ENCODE peak calls at places on chromosome 12, in four cellular contexts. One of them, this sample, is unnamed.

GRCh38 chr12:30796508-30796780 is 41.7 kb upstream of the CAPRIN2 start:
- DNase-seq in GM06990: no peak
- DNase-seq in Calu3: peak; percentile 42
- DNase-seq in endodermal cell: no peak
- DNase-seq in this sample: no peak

GRCh38 chr12:88570103-88570502 is 10.2 kb downstream of the KITLG start:
- DNase-seq in GM06990: no peak
- DNase-seq in Calu3: no peak
- DNase-seq in endodermal cell: peak; percentile 63
- DNase-seq in this sample: no peak

GRCh38 chr12:111685322-111685810 is 390 bp downstream of the BRAP start:
- DNase-seq in GM06990: no peak
- DNase-seq in Calu3: no peak
- DNase-seq in endodermal cell: no peak
- DNase-seq in this sample: peak; percentile 34

GRCh38 chr12:685388-685787 is 22.1 kb upstream of the NINJ2 start:
- DNase-seq in GM06990: peak; percentile 69
- DNase-seq in Calu3: no peak
- DNase-seq in endodermal cell: no peak
- DNase-seq in this sample: peak; percentile 66

GRCh38 chr12:4273651-4274395 is at the start of gene CCND2:
- DNase-seq in GM06990: peak; percentile 79
- DNase-seq in Calu3: peak; percentile 27
- DNase-seq in endodermal cell: peak; percentile 95
- DNase-seq in this sample: peak; percentile 87

GRCh38 chr12:49647280-49647679 is 23.9 kb downstream of the PRPF40B start:
- DNase-seq in GM06990: no peak
- DNase-seq in Calu3: no peak
- DNase-seq in endodermal cell: no peak
- DNase-seq in this sample: no peak

GRCh38 chr12:24530689-24531088 is 418.2 kb downstream of the BCAT1 start:
- DNase-seq in GM06990: no peak
- DNase-seq in Calu3: no peak
- DNase-seq in endodermal cell: no peak
- DNase-seq in this sample: no peak

GRCh38 chr12:117022465-117022864 is 76.8 kb downstream of the TESC start:
- DNase-seq in GM06990: no peak
- DNase-seq in Calu3: no peak
- DNase-seq in endodermal cell: peak; percentile 21
- DNase-seq in this sample: no peak

GRCh38 chr12:92915365-92915764 is 13.7 kb downstream of the EEA1 start:
- DNase-seq in GM06990: no peak
- DNase-seq in Calu3: no peak
- DNase-seq in endodermal cell: no peak
- DNase-seq in this sample: no peak

GRCh38 chr12:53006810-53007742 is 820 bp downstream of the EIF4B start:
- DNase-seq in GM06990: peak; percentile 88
- DNase-seq in Calu3: peak; percentile 70
- DNase-seq in endodermal cell: peak; percentile 94
- DNase-seq in this sample: peak; percentile 78

GRCh38 chr12:71782007-71782406 is 27.3 kb downstream of the RAB21 start:
- DNase-seq in GM06990: peak; percentile 15
- DNase-seq in Calu3: no peak
- DNase-seq in endodermal cell: no peak
- DNase-seq in this sample: peak; percentile 27

GRCh38 chr12:113796086-113796827 is 169.9 kb downstream of the RBM19 start:
- DNase-seq in GM06990: no peak
- DNase-seq in Calu3: no peak
- DNase-seq in endodermal cell: peak; percentile 66
- DNase-seq in this sample: no peak

GRCh38 chr12:47091009-47091408 is 11.2 kb upstream of the AMIGO2 start:
- DNase-seq in GM06990: no peak
- DNase-seq in Calu3: no peak
- DNase-seq in endodermal cell: no peak
- DNase-seq in this sample: no peak

GRCh38 chr12:49059063-49059384 is 1.6 kb downstream of the KMT2D start:
- DNase-seq in GM06990: no peak
- DNase-seq in Calu3: no peak
- DNase-seq in endodermal cell: no peak
- DNase-seq in this sample: no peak

GRCh38 chr12:19131020-19131431 is 1.5 kb downstream of the PLEKHA5 start:
- DNase-seq in GM06990: no peak
- DNase-seq in Calu3: peak; percentile 15
- DNase-seq in endodermal cell: no peak
- DNase-seq in this sample: no peak

GRCh38 chr12:38390968-38391367 is 74.4 kb downstream of the ALG10B start:
- DNase-seq in GM06990: no peak
- DNase-seq in Calu3: no peak
- DNase-seq in endodermal cell: no peak
- DNase-seq in this sample: no peak

GRCh38 chr12:106074706-106075392 is 63.9 kb downstream of the NUAK1 start:
- DNase-seq in GM06990: no peak
- DNase-seq in Calu3: no peak
- DNase-seq in endodermal cell: peak; percentile 43
- DNase-seq in this sample: no peak

GRCh38 chr12:66352197-66352596 is 49.9 kb downstream of the HELB start:
- DNase-seq in GM06990: no peak
- DNase-seq in Calu3: peak; percentile 58
- DNase-seq in endodermal cell: peak; percentile 92
- DNase-seq in this sample: no peak

GRCh38 chr12:100127766-100128508 is 14.7 kb downstream of the BLTP3B start:
- DNase-seq in GM06990: no peak
- DNase-seq in Calu3: no peak
- DNase-seq in endodermal cell: no peak
- DNase-seq in this sample: no peak

GRCh38 chr12:68189766-68190700 is 30.5 kb upstream of the IFNG start:
- DNase-seq in GM06990: no peak
- DNase-seq in Calu3: no peak
- DNase-seq in endodermal cell: no peak
- DNase-seq in this sample: no peak

GRCh38 chr12:6536894-6537579 is 2.7 kb downstream of the GAPDH start:
- DNase-seq in GM06990: no peak
- DNase-seq in Calu3: no peak
- DNase-seq in endodermal cell: peak; percentile 66
- DNase-seq in this sample: no peak

GRCh38 chr12:130357729-130358330 is 20.1 kb downstream of the PIWIL1 start:
- DNase-seq in GM06990: no peak
- DNase-seq in Calu3: no peak
- DNase-seq in endodermal cell: peak; percentile 63
- DNase-seq in this sample: no peak

GRCh38 chr12:14214495-14214894 is 151.0 kb upstream of the ATF7IP start:
- DNase-seq in GM06990: no peak
- DNase-seq in Calu3: no peak
- DNase-seq in endodermal cell: no peak
- DNase-seq in this sample: no peak

GRCh38 chr12:124545508-124546418 is 21.6 kb downstream of the NCOR2 start:
- DNase-seq in GM06990: peak; percentile 88
- DNase-seq in Calu3: no peak
- DNase-seq in endodermal cell: no peak
- DNase-seq in this sample: peak; percentile 88

GRCh38 chr12:96196781-96197180 is 2.6 kb downstream of the ELK3 start:
- DNase-seq in GM06990: no peak
- DNase-seq in Calu3: peak; percentile 11
- DNase-seq in endodermal cell: no peak
- DNase-seq in this sample: no peak

GRCh38 chr12:92706594-92706993 is 3.8 kb downstream of the PLEKHG7 start:
- DNase-seq in GM06990: no peak
- DNase-seq in Calu3: no peak
- DNase-seq in endodermal cell: no peak
- DNase-seq in this sample: no peak

GRCh38 chr12:12387521-12387920 is 30.6 kb downstream of the BORCS5 start:
- DNase-seq in GM06990: no peak
- DNase-seq in Calu3: no peak
- DNase-seq in endodermal cell: no peak
- DNase-seq in this sample: no peak

GRCh38 chr12:100375023-100375737 is 18.3 kb downstream of the SLC17A8 start:
- DNase-seq in GM06990: no peak
- DNase-seq in Calu3: no peak
- DNase-seq in endodermal cell: peak; percentile 73
- DNase-seq in this sample: no peak

GRCh38 chr12:109027767-109028166 is 6.9 kb upstream of the SVOP start:
- DNase-seq in GM06990: no peak
- DNase-seq in Calu3: no peak
- DNase-seq in endodermal cell: no peak
- DNase-seq in this sample: no peak

GRCh38 chr12:109744026-109744425 is 30.4 kb downstream of the FAM222A start:
- DNase-seq in GM06990: no peak
- DNase-seq in Calu3: no peak
- DNase-seq in endodermal cell: peak; percentile 36
- DNase-seq in this sample: no peak

GRCh38 chr12:54667945-54668344 is 19.8 kb upstream of the DCD start:
- DNase-seq in GM06990: no peak
- DNase-seq in Calu3: no peak
- DNase-seq in endodermal cell: no peak
- DNase-seq in this sample: no peak
- TF ChIP-seq CTCF in GM06990: no peak
- TF ChIP-seq CTCF in Calu3: no peak
- TF ChIP-seq CTCF in endodermal cell: no peak
- TF ChIP-seq CTCF in this sample: no peak

GRCh38 chr12:32265461-32265860 is 133.9 kb upstream of the FGD4 start:
- DNase-seq in GM06990: no peak
- DNase-seq in Calu3: no peak
- DNase-seq in endodermal cell: no peak
- DNase-seq in this sample: no peak

GRCh38 chr12:32265920-32266319 is 133.4 kb upstream of the FGD4 start:
- DNase-seq in GM06990: no peak
- DNase-seq in Calu3: no peak
- DNase-seq in endodermal cell: no peak
- DNase-seq in this sample: peak; percentile 26

GRCh38 chr12:32257695-32258496 is 141.5 kb upstream of the FGD4 start:
- DNase-seq in GM06990: no peak
- DNase-seq in Calu3: no peak
- DNase-seq in endodermal cell: no peak
- DNase-seq in this sample: no peak

GRCh38 chr12:32264995-32265394 is 134.4 kb upstream of the FGD4 start:
- DNase-seq in GM06990: peak; percentile 48
- DNase-seq in Calu3: no peak
- DNase-seq in endodermal cell: no peak
- DNase-seq in this sample: peak; percentile 27

DNA sequence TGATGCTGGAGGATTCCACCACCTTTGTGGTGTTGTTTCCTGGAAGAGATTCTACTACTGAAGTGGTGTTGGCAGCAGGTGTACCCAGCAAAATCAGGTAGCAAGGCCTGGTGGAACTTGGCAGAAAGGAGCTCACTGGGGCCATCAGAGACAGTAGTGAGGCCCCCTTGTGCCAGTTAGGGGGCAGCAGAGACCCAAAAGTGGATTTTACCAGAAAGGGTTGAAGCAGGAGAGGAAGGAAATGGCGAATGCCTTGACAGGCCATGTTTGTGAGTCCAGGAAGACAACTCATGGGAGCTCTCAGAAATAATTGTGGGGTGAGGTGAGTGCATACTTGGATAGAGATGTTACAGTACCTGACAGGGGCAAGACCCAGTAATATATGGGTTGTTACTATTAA is 137.7 kb upstream of the FGD4 start:
- DNase-seq in GM06990: no peak
- DNase-seq in Calu3: no peak
- DNase-seq in endodermal cell: peak; percentile 79
- DNase-seq in this sample: no peak
- TF ChIP-seq CTCF in GM06990: peak; percentile 38
- TF ChIP-seq CTCF in Calu3: no peak
- TF ChIP-seq CTCF in endodermal cell: peak; percentile 93
- TF ChIP-seq CTCF in this sample: peak; percentile 24

GRCh38 chr12:32344047-32344446 is 55.3 kb upstream of the FGD4 start:
- DNase-seq in GM06990: no peak
- DNase-seq in Calu3: peak; percentile 2
- DNase-seq in endodermal cell: peak; percentile 78
- DNase-seq in this sample: no peak
- TF ChIP-seq CTCF in GM06990: no peak
- TF ChIP-seq CTCF in Calu3: no peak
- TF ChIP-seq CTCF in endodermal cell: peak; percentile 76
- TF ChIP-seq CTCF in this sample: no peak

DNA sequence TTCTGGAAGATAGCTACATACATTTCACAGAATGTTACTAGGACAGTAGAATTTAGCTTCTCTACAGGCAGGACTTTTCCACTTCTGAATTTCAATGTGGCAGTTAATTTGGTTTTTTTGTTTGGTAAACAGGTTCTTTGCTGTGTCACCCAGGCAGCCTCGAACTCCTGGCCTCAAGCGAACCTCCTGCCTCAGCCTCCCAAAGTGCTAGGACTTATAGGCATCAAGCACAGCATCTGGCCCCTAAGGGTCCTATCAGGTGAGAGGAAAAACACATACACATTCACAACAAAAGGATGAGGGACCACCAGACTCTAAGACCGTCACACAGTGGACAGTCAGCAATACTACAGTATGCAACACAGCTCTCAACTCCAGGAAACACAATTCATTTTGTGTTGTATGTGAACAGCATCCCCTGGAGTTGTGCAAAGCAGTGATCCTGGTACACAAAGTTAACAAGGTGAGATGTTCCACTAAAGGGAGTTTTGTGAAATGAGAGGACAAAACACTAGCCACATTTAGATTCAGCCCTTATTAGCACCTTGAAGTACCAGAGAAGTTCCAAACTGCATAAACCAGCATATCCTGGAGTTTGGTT is 6.9 kb downstream of the ATP2B1 start:
- DNase-seq in GM06990: no peak
- DNase-seq in Calu3: no peak
- DNase-seq in endodermal cell: no peak
- DNase-seq in this sample: no peak
- TF ChIP-seq CTCF in GM06990: peak; percentile 19
- TF ChIP-seq CTCF in Calu3: no peak
- TF ChIP-seq CTCF in endodermal cell: peak; percentile 40
- TF ChIP-seq CTCF in this sample: no peak